ENCODE peak calls at places on chromosomes 2 and 18, in four cellular contexts. B, U, J and F are unnamed samples.
A peak's percentile ranks its signal among the peaks of the same experiment; 100 is the strongest.

GRCh38 chr18:7637269-7637668 is 70.2 kb downstream of the PTPRM start:
- DNase-seq in B (no peak), J (no peak), U (no peak), F (no peak)

GRCh38 chr2:100393362-100393761 is 24.1 kb downstream of the CHST10 start:
- DNase-seq in J (no peak), B (no peak), U (no peak), F (no peak)

GRCh38 chr18:23926590-23926989 is 88.0 kb upstream of the TTC39C start:
- DNase-seq in B (no peak), U (no peak), J (no peak), F (no peak)

GRCh38 chr2:47403829-47404228 is 873 bp downstream of the MSH2 start:
- DNase-seq in B (no peak), J (no peak), U (peak; percentile 19), F (no peak)

GRCh38 chr2:72813841-72814240 is 12.0 kb downstream of the EXOC6B start:
- DNase-seq in B (no peak), J (no peak), U (no peak), F (no peak)

GRCh38 chr18:40371673-40372072 is 1583.4 kb upstream of the PIK3C3 start:
- DNase-seq in B (no peak), J (no peak), U (no peak), F (no peak)

GRCh38 chr2:174337337-174338154 is 2.8 kb downstream of the SP9 start:
- DNase-seq in J (no peak), U (peak; percentile 46), B (no peak), F (no peak)

GRCh38 chr2:73448856-73449255 is 63.2 kb downstream of the ALMS1 start:
- DNase-seq in J (no peak), B (no peak), U (no peak), F (no peak)

GRCh38 chr18:56851774-56852173 is 200.6 kb downstream of the WDR7 start:
- DNase-seq in J (no peak), B (peak; percentile 17), U (no peak), F (no peak)

GRCh38 chr2:197121255-197121654 is 189.3 kb downstream of the ANKRD44 start:
- DNase-seq in U (no peak), B (no peak), J (no peak), F (no peak)

GRCh38 chr2:17069564-17069963 is 403.9 kb upstream of the CYRIA start:
- DNase-seq in B (no peak), U (no peak), J (no peak), F (no peak)

DNA sequence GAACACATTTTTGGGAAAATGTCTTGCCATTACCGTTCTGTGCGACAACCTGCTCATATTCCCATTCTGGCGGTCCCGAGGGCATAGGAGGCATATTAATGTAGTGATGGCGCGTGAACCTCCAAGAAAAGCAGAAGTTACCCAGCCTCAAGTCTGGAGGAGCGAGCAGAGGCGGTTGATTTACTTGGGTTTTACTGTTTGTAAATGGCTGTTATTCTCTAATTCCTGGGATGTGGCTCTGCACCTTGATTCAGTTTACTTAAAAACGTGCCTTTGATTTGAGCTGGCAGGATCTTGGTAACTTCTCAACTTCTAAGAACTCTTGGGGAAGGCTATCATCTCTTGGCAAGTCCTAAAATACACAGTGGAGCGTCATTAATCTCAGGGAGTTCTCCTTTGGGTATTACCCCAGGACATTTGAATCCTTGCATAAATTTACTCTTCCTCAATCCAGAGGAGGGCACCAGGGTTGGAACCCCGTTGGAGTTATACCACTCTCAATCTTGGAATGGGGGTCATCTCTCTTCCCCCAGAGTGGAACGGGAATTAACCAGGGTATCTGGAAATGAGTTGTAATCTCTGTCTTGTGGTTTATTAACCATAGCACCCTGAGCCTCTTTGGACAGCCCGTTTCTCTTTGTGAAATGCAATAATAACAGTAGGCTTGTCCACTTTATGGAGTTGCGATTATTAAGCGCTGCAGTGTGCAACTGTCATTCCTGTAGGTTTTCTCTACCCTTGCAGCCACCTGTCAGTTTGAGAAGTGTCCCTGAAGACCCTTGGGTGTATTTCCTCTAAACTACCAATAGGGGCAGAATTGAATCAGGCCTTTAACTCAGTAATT is 2.1 kb downstream of the HK2 start:
- DNase-seq in B (no peak), U (peak; percentile 48), J (peak; percentile 69), F (peak; percentile 59)
- TF ChIP-seq SPI1 in B (no peak), U (no peak), J (no peak), F (no peak)

GRCh38 chr2:19706332-19706731 is 195.5 kb downstream of the TTC32 start:
- DNase-seq in B (no peak), J (no peak), U (no peak), F (no peak)
- TF ChIP-seq SPI1 in B (no peak), J (no peak), U (no peak), F (no peak)

GRCh38 chr2:216571909-216572513 is 61.2 kb upstream of the IGFBP2 start:
- DNase-seq in J (no peak), U (no peak), B (no peak), F (no peak)

GRCh38 chr2:216574586-216574985 is 58.6 kb upstream of the IGFBP2 start:
- DNase-seq in B (no peak), J (no peak), U (no peak), F (no peak)

GRCh38 chr2:216571178-216571908 is 61.9 kb upstream of the IGFBP2 start:
- DNase-seq in J (no peak), U (no peak), B (no peak), F (no peak)

GRCh38 chr2:216574046-216574445 is 59.2 kb upstream of the IGFBP2 start:
- DNase-seq in J (no peak), U (no peak), B (no peak), F (no peak)

GRCh38 chr2:216572582-216573578 is 60.3 kb upstream of the IGFBP2 start:
- DNase-seq in J (no peak), U (no peak), B (no peak), F (no peak)
- TF ChIP-seq SPI1 in J (no peak), U (no peak), B (no peak), F (no peak)

GRCh38 chr2:183060500-183061231 is 17.9 kb upstream of the DUSP19 start:
- DNase-seq in B (no peak), U (no peak), J (no peak), F (no peak)
- TF ChIP-seq SPI1 in B (no peak), U (no peak), J (no peak), F (no peak)